ENCODE peak calls at places on chromosomes 5 and 9, in nine cellular contexts. J, N, T, C, S, R, Q, K and D are unnamed samples.
A peak's percentile ranks its signal among the peaks of the same experiment; 100 is the strongest.

GRCh38 chr9:135971892-135972291 is 10.7 kb upstream of the UBAC1 start:
- DNase-seq in Q (no peak), T (peak; percentile 40), N (peak; percentile 53), C (no peak), J (no peak), K (peak; percentile 92), S (no peak), R (no peak), D (peak; percentile 87)

GRCh38 chr9:36148652-36149051 is 12.1 kb downstream of the GLIPR2 start:
- DNase-seq in C (peak; percentile 79), K (peak; percentile 88), S (peak; percentile 99), J (peak; percentile 58), R (peak; percentile 96), N (peak; percentile 82), Q (no peak), T (peak; percentile 54), D (no peak)

GRCh38 chr9:107894572-107895261 is 405.1 kb upstream of the KLF4 start:
- DNase-seq in R (no peak), T (no peak), J (no peak), N (no peak), S (no peak), C (no peak), K (peak; percentile 14), Q (no peak), D (no peak)

GRCh38 chr9:113738506-113738897 is 137.6 kb upstream of the ZNF618 start:
- DNase-seq in T (no peak), J (no peak), C (no peak), S (no peak), Q (no peak), R (no peak), N (no peak), K (no peak), D (peak; percentile 32)

GRCh38 chr9:16032799-16033198 is 480.0 kb downstream of the CCDC171 start:
- DNase-seq in C (no peak), K (no peak), J (no peak), Q (no peak), S (no peak), T (no peak), R (no peak), N (no peak), D (no peak)

GRCh38 chr5:81397169-81397568 is 3.2 kb upstream of the ACOT12 start:
- DNase-seq in Q (no peak), S (peak; percentile 43), R (no peak), N (peak; percentile 68), C (no peak), J (no peak), T (no peak), K (no peak), D (no peak)

GRCh38 chr9:135726138-135726853 is 24.3 kb downstream of the KCNT1 start:
- DNase-seq in S (no peak), N (no peak), J (no peak), C (no peak), Q (no peak), T (no peak), K (no peak), R (no peak), D (no peak)

GRCh38 chr9:127803507-127804352 is 1.0 kb downstream of the FPGS start:
- DNase-seq in N (peak; percentile 72), T (no peak), Q (no peak), J (peak; percentile 36), S (no peak), C (no peak), K (peak; percentile 42), R (no peak), D (no peak)

GRCh38 chr5:93100433-93100832 is 480.6 kb downstream of the NR2F1-AS1 start:
- DNase-seq in T (no peak), N (no peak), J (no peak), C (no peak), S (peak; percentile 66), Q (no peak), K (no peak), R (no peak), D (no peak)

GRCh38 chr5:108637110-108637509 is 110.6 kb upstream of the FER start:
- DNase-seq in K (no peak), Q (no peak), R (no peak), C (no peak), N (no peak), T (no peak), S (no peak), J (no peak), D (no peak)

GRCh38 chr9:120475341-120475740 is 104.6 kb downstream of the CDK5RAP2 start:
- DNase-seq in Q (no peak), N (no peak), C (no peak), T (no peak), K (no peak), J (no peak), S (peak; percentile 17), R (no peak), D (no peak)

GRCh38 chr5:110342683-110343082 is 383.8 kb downstream of the TMEM232 start:
- DNase-seq in Q (no peak), N (no peak), T (no peak), R (no peak), J (no peak), S (no peak), K (no peak), C (no peak), D (no peak)

GRCh38 chr9:81045658-81046057 is 643.7 kb downstream of the TLE1 start:
- DNase-seq in C (no peak), K (no peak), R (no peak), N (no peak), S (no peak), T (no peak), Q (no peak), J (no peak), D (no peak)

GRCh38 chr9:37859043-37859442 is 44.9 kb downstream of the SLC25A51 start:
- DNase-seq in K (no peak), T (no peak), Q (no peak), N (no peak), S (no peak), R (no peak), C (no peak), J (no peak), D (no peak)

GRCh38 chr5:175288048-175288621 is 155.8 kb downstream of the DRD1 start:
- DNase-seq in S (peak; percentile 66), R (no peak), T (no peak), N (no peak), J (no peak), Q (peak; percentile 84), C (no peak), K (no peak), D (no peak)

GRCh38 chr5:180785151-180785781 is 17.3 kb downstream of the MGAT1 start:
- DNase-seq in Q (no peak), N (no peak), R (no peak), C (no peak), S (peak; percentile 75), T (no peak), K (no peak), J (no peak), D (no peak)

GRCh38 chr5:175567954-175568353 is 89.6 kb downstream of the SFXN1 start:
- DNase-seq in R (no peak), N (no peak), J (no peak), T (no peak), K (no peak), S (no peak), C (no peak), Q (no peak), D (no peak)

GRCh38 chr5:172044631-172045314 is 38.3 kb upstream of the FBXW11 start:
- DNase-seq in T (no peak), N (no peak), R (no peak), S (no peak), C (no peak), Q (no peak), J (no peak), K (no peak), D (no peak)

GRCh38 chr5:168047043-168047668 is 244.3 kb upstream of the WWC1 start:
- DNase-seq in K (peak; percentile 70), R (peak; percentile 21), C (no peak), T (no peak), N (peak; percentile 31), Q (peak; percentile 61), J (peak; percentile 27), S (peak; percentile 11), D (peak; percentile 70)

GRCh38 chr5:35478856-35479682 is 138.6 kb upstream of the SPEF2 start:
- DNase-seq in Q (no peak), R (peak; percentile 0), S (no peak), C (no peak), K (peak; percentile 3), J (peak; percentile 8), T (no peak), N (no peak), D (no peak)

GRCh38 chr5:157459715-157460599 is at the start of gene NIPAL4:
- DNase-seq in T (peak; percentile 24), S (no peak), J (peak; percentile 50), Q (no peak), R (no peak), C (peak; percentile 30), K (no peak), N (no peak), D (peak; percentile 64)

GRCh38 chr5:5770825-5771224 is 348.3 kb downstream of the ICE1 start:
- DNase-seq in C (no peak), Q (no peak), S (no peak), J (no peak), N (no peak), K (no peak), R (no peak), T (no peak), D (no peak)

GRCh38 chr5:93787598-93787997 is 46.2 kb upstream of the POU5F2 start:
- DNase-seq in N (no peak), J (no peak), Q (no peak), C (no peak), T (no peak), K (no peak), R (no peak), S (no peak), D (no peak)

GRCh38 chr5:14644623-14645237 is 19.8 kb upstream of the OTULIN start:
- DNase-seq in T (no peak), J (no peak), N (no peak), S (no peak), Q (no peak), K (no peak), R (no peak), C (no peak), D (no peak)

GRCh38 chr5:101942321-101942882 is 353.7 kb downstream of the SLCO4C1 start:
- DNase-seq in R (peak; percentile 41), J (peak; percentile 44), T (no peak), S (peak; percentile 20), K (peak; percentile 71), Q (peak; percentile 4), N (no peak), C (no peak), D (peak; percentile 55)

GRCh38 chr5:66923922-66924321 is 272.7 kb downstream of the CD180 start:
- DNase-seq in R (no peak), J (no peak), T (no peak), C (no peak), S (no peak), K (no peak), Q (no peak), N (no peak), D (no peak)

GRCh38 chr9:121154782-121155181 is 46.9 kb downstream of the RAB14 start:
- DNase-seq in C (no peak), T (no peak), K (no peak), J (no peak), N (no peak), R (no peak), Q (no peak), S (no peak), D (no peak)

GRCh38 chr9:1253098-1253979 is 203.2 kb downstream of the DMRT2 start:
- DNase-seq in C (no peak), T (no peak), K (no peak), N (no peak), S (no peak), R (no peak), J (no peak), Q (no peak), D (no peak)

GRCh38 chr5:154207204-154207603 is 16.7 kb downstream of the GALNT10 start:
- DNase-seq in S (no peak), Q (no peak), T (no peak), C (no peak), J (no peak), K (no peak), R (no peak), N (no peak), D (no peak)

GRCh38 chr5:168468836-168469235 is 17.4 kb upstream of the RARS1 start:
- DNase-seq in T (no peak), K (no peak), S (peak; percentile 81), C (no peak), Q (no peak), N (no peak), J (no peak), R (no peak), D (no peak)

GRCh38 chr9:87189006-87189405 is 241.7 kb upstream of the GAS1 start:
- DNase-seq in K (no peak), C (no peak), N (no peak), S (no peak), Q (no peak), J (no peak), T (no peak), R (no peak), D (no peak)